ENCODE peak calls at places on chromosomes 13 and 19, in five cellular contexts. D is OCI-M1, L is KBM-7, E is COLO829, V is AML-193. Q is an unnamed sample.

GRCh38 chr19:21482863-21483276 is 22.5 kb upstream of the ZNF429 start:
- DNase-seq in E (no peak), V (peak), D (peak), L (peak), Q (peak)

GRCh38 chr13:113859311-113860050 is 4.4 kb downstream of the GAS6 start:
- DNase-seq in L (no peak), E (no peak), D (no peak), V (no peak), Q (no peak)

GRCh38 chr19:29687244-29687896 is 22.1 kb downstream of the PLEKHF1 start:
- DNase-seq in L (peak), E (no peak), D (peak), V (no peak), Q (peak)

GRCh38 chr19:1654178-1654792 is 1.9 kb upstream of the TCF3 start:
- DNase-seq in E (no peak), V (no peak), L (no peak), D (no peak), Q (no peak)

GRCh38 chr13:25292301-25292700 is 5.0 kb upstream of the MTMR6 start:
- DNase-seq in D (peak), E (no peak), V (peak), L (peak), Q (no peak)

GRCh38 chr13:112131740-112132113 is 64.8 kb downstream of the SOX1 start:
- DNase-seq in L (no peak), E (no peak), D (no peak), V (no peak), Q (peak)

GRCh38 chr13:44648392-44649117 is 72.4 kb upstream of the TSC22D1 start:
- DNase-seq in E (no peak), D (peak), V (peak), L (peak), Q (no peak)

GRCh38 chr19:37963190-37963947 is 56.4 kb downstream of the SIPA1L3 start:
- DNase-seq in D (no peak), E (no peak), V (no peak), L (peak), Q (peak)

GRCh38 chr19:16001481-16002312 is 52.9 kb downstream of the OR10H4 start:
- DNase-seq in E (no peak), D (peak), L (peak), V (peak), Q (peak)

GRCh38 chr13:29458419-29458818 is 137.1 kb downstream of the SLC7A1 start:
- DNase-seq in L (no peak), D (no peak), V (no peak), E (no peak), Q (no peak)

GRCh38 chr13:62357887-62358645 is 942.4 kb upstream of the PCDH20 start:
- DNase-seq in E (peak), L (peak), D (peak), V (peak), Q (peak)

GRCh38 chr13:102892504-102892903 is 46.7 kb downstream of the ERCC5 start:
- DNase-seq in D (no peak), L (no peak), V (no peak), E (no peak), Q (no peak)

GRCh38 chr13:48626077-48626449 is 27.7 kb upstream of the CYSLTR2 start:
- DNase-seq in E (no peak), V (peak), D (peak), L (peak), Q (no peak)

GRCh38 chr19:42386974-42387707 is 3.0 kb downstream of the CNFN start:
- DNase-seq in L (peak), V (peak), E (peak), D (peak), Q (peak)

GRCh38 chr13:30477346-30478235 is 11.9 kb upstream of the HMGB1 start:
- DNase-seq in L (peak), V (peak), D (peak), E (no peak), Q (no peak)

GRCh38 chr13:31250435-31250834 is 50.7 kb downstream of the B3GLCT start:
- DNase-seq in L (no peak), V (no peak), D (no peak), E (no peak), Q (no peak)

GRCh38 chr13:112161441-112162301 is 94.7 kb downstream of the SOX1 start:
- DNase-seq in L (no peak), E (no peak), D (no peak), V (no peak), Q (no peak)

Q was measured in Daoy.